ENCODE peak calls at places on chromosome 1, in ten cellular contexts. O, A, D, J, N, W, C, I, B and E are unnamed samples.

GRCh38 chr1:227558807-227559186 is 4.6 kb upstream of the ZNF678 start:
- DNase-seq in O (no peak), A (no peak), D (no peak), J (no peak), N (no peak), W (no peak), C (no peak), I (no peak), B (no peak), E (no peak)

GRCh38 chr1:52551476-52552235 is 1.2 kb downstream of the TUT4 start:
- DNase-seq in O (peak; percentile 57), A (no peak), D (no peak), J (peak; percentile 65), N (no peak), W (no peak), C (peak; percentile 62), I (peak; percentile 51), B (peak; percentile 52), E (peak; percentile 45)

GRCh38 chr1:233364695-233365539 is 37.4 kb downstream of the MAP3K21 start:
- DNase-seq in O (no peak), A (no peak), D (no peak), J (peak; percentile 26), N (no peak), W (no peak), C (peak; percentile 19), I (no peak), B (no peak), E (peak; percentile 56)

GRCh38 chr1:154962238-154962678 is 676 bp upstream of the PYGO2 start:
- DNase-seq in O (peak; percentile 70), A (no peak), D (no peak), J (no peak), N (no peak), W (no peak), C (no peak), I (no peak), B (peak; percentile 81), E (peak; percentile 46)

GRCh38 chr1:42340898-42341297 is 5.9 kb upstream of the FOXJ3 start:
- DNase-seq in O (peak; percentile 56), A (no peak), D (no peak), J (no peak), N (no peak), W (no peak), C (no peak), I (no peak), B (peak; percentile 52), E (no peak)

GRCh38 chr1:151728151-151728711 is 6.9 kb downstream of the RIIAD1 start:
- DNase-seq in O (peak; percentile 22), A (no peak), D (no peak), J (peak; percentile 60), N (no peak), W (peak; percentile 43), C (peak; percentile 71), I (no peak), B (peak; percentile 83), E (no peak)

GRCh38 chr1:905811-906531 is 17.8 kb upstream of the SAMD11 start:
- DNase-seq in O (no peak), A (peak; percentile 23), D (peak; percentile 52), J (no peak), N (peak; percentile 48), W (peak; percentile 28), C (no peak), I (no peak), B (peak; percentile 47), E (no peak)

GRCh38 chr1:154861607-154862094 is 8.4 kb downstream of the KCNN3 start:
- DNase-seq in O (no peak), A (no peak), D (peak; percentile 82), J (peak; percentile 31), N (no peak), W (peak; percentile 58), C (peak; percentile 44), I (no peak), B (no peak), E (peak; percentile 68)

GRCh38 chr1:26932536-26932935 is 11.0 kb downstream of the NUDC start:
- DNase-seq in O (no peak), A (no peak), D (no peak), J (no peak), N (no peak), W (no peak), C (no peak), I (no peak), B (no peak), E (no peak)

GRCh38 chr1:234893725-234894630 is 234.7 kb downstream of the TOMM20 start:
- DNase-seq in O (no peak), A (no peak), D (no peak), J (peak; percentile 87), N (no peak), W (no peak), C (peak; percentile 85), I (no peak), B (no peak), E (peak; percentile 49)

GRCh38 chr1:30728832-30729638 is 5.7 kb upstream of the MATN1 start:
- DNase-seq in O (no peak), A (no peak), D (no peak), J (no peak), N (no peak), W (no peak), C (no peak), I (no peak), B (no peak), E (no peak)

GRCh38 chr1:210250665-210250997 is 18.0 kb downstream of the SERTAD4 start:
- DNase-seq in O (peak; percentile 94), A (peak; percentile 31), D (no peak), J (no peak), N (no peak), W (no peak), C (peak; percentile 33), I (no peak), B (peak; percentile 89), E (no peak)

GRCh38 chr1:173148538-173148937 is 58.6 kb downstream of the TNFSF4 start:
- DNase-seq in O (no peak), A (no peak), D (no peak), J (no peak), N (no peak), W (no peak), C (no peak), I (no peak), B (no peak), E (no peak)
- TF ChIP-seq CTCF in O (no peak), A (no peak), D (no peak), J (no peak), N (no peak), W (no peak), C (no peak), I (no peak), B (no peak), E (no peak)

DNA sequence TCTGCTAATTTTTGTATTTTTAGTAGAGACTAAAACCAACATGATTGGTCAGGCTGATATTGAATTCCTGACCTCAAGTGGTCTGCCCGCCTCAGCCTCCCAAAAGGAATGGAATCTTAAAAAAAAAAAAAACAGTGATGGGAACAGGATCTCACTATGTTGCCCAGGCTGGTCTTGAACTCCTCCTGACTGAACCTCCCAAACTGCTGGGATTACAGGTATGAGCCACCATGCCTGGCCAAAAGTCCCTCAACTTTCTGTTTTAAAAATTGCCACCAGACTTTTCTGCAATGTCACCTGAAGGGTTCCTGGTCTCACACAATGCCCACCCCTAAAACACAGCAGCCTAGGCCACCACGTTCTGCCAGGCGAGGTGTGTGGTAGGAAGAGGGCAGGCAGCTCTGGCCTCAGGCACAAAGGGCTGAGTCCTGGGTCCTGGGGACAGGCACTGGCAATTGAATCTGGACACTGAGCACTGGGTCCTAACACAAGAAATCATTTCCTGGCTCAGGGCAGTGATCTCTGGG is 21.2 kb upstream of the THRAP3 start:
- DNase-seq in O (no peak), A (no peak), D (no peak), J (no peak), N (no peak), W (no peak), C (no peak), I (no peak), B (no peak), E (no peak)
- TF ChIP-seq CTCF in O (no peak), A (no peak), D (no peak), J (no peak), N (no peak), W (no peak), C (no peak), I (no peak), B (no peak), E (no peak)

GRCh38 chr1:201310986-201311355 is 27.7 kb downstream of the PKP1 start:
- DNase-seq in O (no peak), A (no peak), D (no peak), J (no peak), N (no peak), W (peak; percentile 22), C (peak; percentile 50), I (no peak), B (no peak), E (peak; percentile 99)

GRCh38 chr1:201307760-201308499 is 24.6 kb downstream of the PKP1 start:
- DNase-seq in O (no peak), A (no peak), D (peak; percentile 76), J (no peak), N (peak; percentile 89), W (no peak), C (no peak), I (no peak), B (no peak), E (peak; percentile 94)

GRCh38 chr1:201310251-201310985 is 27.1 kb downstream of the PKP1 start:
- DNase-seq in O (no peak), A (no peak), D (peak; percentile 61), J (no peak), N (no peak), W (no peak), C (no peak), I (no peak), B (no peak), E (no peak)

GRCh38 chr1:201311356-201312011 is 28.2 kb downstream of the PKP1 start:
- DNase-seq in O (no peak), A (no peak), D (no peak), J (no peak), N (no peak), W (no peak), C (no peak), I (no peak), B (no peak), E (peak; percentile 96)

DNA sequence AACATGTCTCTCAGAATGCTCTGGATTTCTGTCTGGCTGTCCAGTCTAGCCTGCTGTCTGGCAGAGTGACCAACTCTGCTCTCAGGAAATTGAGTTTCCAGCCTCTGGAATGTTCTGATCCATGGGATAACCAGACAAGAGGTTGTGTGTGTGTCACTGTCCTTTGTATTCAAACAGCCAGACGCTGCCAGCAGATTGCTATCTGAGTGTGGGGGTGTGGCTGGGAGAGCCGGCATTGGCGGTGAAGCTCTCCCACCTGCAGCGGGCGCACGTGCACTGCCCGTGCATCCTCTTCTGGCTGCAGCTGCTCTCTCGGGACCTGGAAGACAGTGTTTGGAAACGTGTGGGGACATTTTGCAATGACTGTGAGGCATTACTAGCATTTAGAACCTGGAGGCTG is 26.1 kb downstream of the PKP1 start:
- DNase-seq in O (peak; percentile 93), A (peak; percentile 63), D (peak; percentile 92), J (no peak), N (peak; percentile 89), W (peak; percentile 60), C (peak; percentile 78), I (no peak), B (peak; percentile 92), E (peak; percentile 98)
- TF ChIP-seq CTCF in O (peak; percentile 98), A (peak; percentile 47), D (no peak), J (no peak), N (no peak), W (no peak), C (no peak), I (no peak), B (peak; percentile 59), E (peak; percentile 38)

DNA sequence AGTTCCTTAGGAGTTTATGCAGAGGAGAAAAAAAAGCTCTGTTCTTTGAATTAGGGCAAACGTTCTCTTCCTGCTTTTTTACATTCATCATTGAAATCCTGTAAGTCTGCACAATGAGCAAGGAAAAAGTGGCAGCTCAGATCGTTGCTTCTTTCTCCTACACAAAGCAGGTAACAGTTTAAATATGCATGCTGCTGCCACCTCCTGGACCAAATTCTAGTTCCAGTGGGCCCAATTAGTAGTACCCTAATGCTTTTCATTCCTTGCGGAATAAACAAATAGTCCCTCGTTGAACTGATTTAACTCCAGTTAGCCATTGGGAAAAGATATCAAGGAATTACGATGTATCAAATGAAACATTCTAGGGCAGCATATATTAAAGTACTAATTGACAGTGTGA is 20.1 kb downstream of the YTHDF2 start:
- DNase-seq in O (no peak), A (no peak), D (no peak), J (no peak), N (no peak), W (no peak), C (no peak), I (no peak), B (no peak), E (peak; percentile 22)
- TF ChIP-seq CTCF in O (peak; percentile 27), A (peak; percentile 34), D (no peak), J (peak; percentile 5), N (no peak), W (no peak), C (no peak), I (peak; percentile 34), B (peak; percentile 67), E (no peak)